ENCODE peak calls at places on chromosomes 2 and 18, in four cellular contexts. B, D, L and E are unnamed samples.

GRCh38 chr2:96891591-96892333 is 21.9 kb upstream of the SEMA4C start:
- DNase-seq in D (peak; percentile 66), L (peak; percentile 61), B (peak; percentile 78), E (no peak)

GRCh38 chr2:200618590-200619021 is 32.8 kb downstream of the AOX1 start:
- DNase-seq in B (no peak), L (peak; percentile 87), D (no peak), E (no peak)

GRCh38 chr18:42508683-42509347 is 553.8 kb downstream of the PIK3C3 start:
- DNase-seq in D (no peak), L (no peak), B (no peak), E (no peak)

GRCh38 chr18:35311506-35311905 is 21.5 kb upstream of the ZSCAN30 start:
- DNase-seq in L (peak; percentile 51), B (no peak), D (no peak), E (no peak)

GRCh38 chr18:58378411-58378820 is 250.5 kb downstream of the ALPK2 start:
- DNase-seq in B (no peak), L (no peak), D (no peak), E (no peak)

GRCh38 chr2:36680012-36680411 is 16.5 kb upstream of the VIT start:
- DNase-seq in L (no peak), D (no peak), B (no peak), E (no peak)

GRCh38 chr18:26649193-26649543 is 100.8 kb upstream of the KCTD1 start:
- DNase-seq in D (no peak), B (no peak), L (no peak), E (no peak)

GRCh38 chr18:62771494-62771893 is 56.2 kb downstream of the PHLPP1 start:
- DNase-seq in L (no peak), D (no peak), B (no peak), E (no peak)

GRCh38 chr18:58793361-58793760 is 71.3 kb upstream of the ZNF532 start:
- DNase-seq in B (no peak), L (peak; percentile 84), D (no peak), E (peak; percentile 54)

GRCh38 chr2:8692783-8693768 is 11.2 kb downstream of the ID2 start:
- DNase-seq in B (no peak), D (peak; percentile 54), L (no peak), E (no peak)

GRCh38 chr2:240519396-240520142 is 38.2 kb downstream of the ANKMY1 start:
- DNase-seq in L (peak; percentile 47), D (no peak), B (no peak), E (no peak)

GRCh38 chr2:126657636-126658315 is 1.8 kb downstream of the GYPC start:
- DNase-seq in D (peak; percentile 84), L (peak; percentile 99), B (peak; percentile 83), E (peak; percentile 87)

GRCh38 chr2:124810132-124810531 is 785.0 kb downstream of the CNTNAP5 start:
- DNase-seq in B (no peak), D (no peak), L (peak; percentile 23), E (no peak)

GRCh38 chr2:174553811-174554493 is 43.7 kb downstream of the WIPF1 start:
- DNase-seq in B (no peak), L (no peak), D (no peak), E (no peak)

GRCh38 chr2:218570850-218571249 is 2.2 kb downstream of the CNOT9 start:
- DNase-seq in B (no peak), L (peak; percentile 10), D (no peak), E (no peak)

GRCh38 chr2:136328396-136328795 is 210.4 kb upstream of the CXCR4 start:
- DNase-seq in L (no peak), B (no peak), D (no peak), E (no peak)

GRCh38 chr2:36379710-36380448 is 24.3 kb downstream of the CRIM1 start:
- DNase-seq in D (no peak), L (no peak), B (no peak), E (no peak)

GRCh38 chr2:18991177-18992168 is 366.9 kb downstream of the OSR1 start:
- DNase-seq in B (no peak), L (peak; percentile 91), D (peak; percentile 54), E (no peak)

GRCh38 chr2:231530099-231531085 is at the start of gene NMUR1:
- DNase-seq in B (peak; percentile 83), D (peak; percentile 79), L (peak; percentile 47), E (no peak)

GRCh38 chr2:232647261-232647660 is 13.9 kb downstream of the EFHD1 start:
- DNase-seq in D (no peak), L (no peak), B (no peak), E (no peak)

GRCh38 chr2:232652505-232652851 is 19.1 kb downstream of the EFHD1 start:
- DNase-seq in D (no peak), L (no peak), B (no peak), E (no peak)

GRCh38 chr2:232646726-232647125 is 13.3 kb downstream of the EFHD1 start:
- DNase-seq in B (no peak), D (no peak), L (no peak), E (no peak)

GRCh38 chr2:232645061-232645460 is 11.7 kb downstream of the EFHD1 start:
- DNase-seq in B (no peak), L (no peak), D (no peak), E (no peak)

DNA sequence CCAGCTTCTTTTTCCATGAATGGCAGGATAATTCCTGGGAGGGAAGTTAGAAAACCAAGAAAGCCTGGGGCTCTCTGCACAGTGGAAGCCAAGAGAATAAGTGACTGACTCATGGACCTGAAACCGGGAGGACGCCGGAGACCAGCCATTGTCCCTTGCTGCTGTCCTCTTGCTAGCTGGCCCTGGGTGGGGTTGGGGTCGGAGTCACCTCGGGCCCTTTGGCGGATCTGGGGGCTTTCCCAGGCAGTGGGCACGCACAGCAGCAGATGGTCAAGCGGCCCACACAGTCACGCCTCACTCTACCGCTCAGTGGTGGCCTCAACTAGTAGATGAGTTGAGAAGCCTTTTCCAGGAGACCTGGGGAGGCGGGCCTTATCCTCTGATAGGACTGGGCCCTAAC is 15.6 kb downstream of the EFHD1 start:
- DNase-seq in L (no peak), B (no peak), D (no peak), E (no peak)
- TF ChIP-seq CTCF in L (no peak), B (no peak), D (no peak), E (no peak)

DNA sequence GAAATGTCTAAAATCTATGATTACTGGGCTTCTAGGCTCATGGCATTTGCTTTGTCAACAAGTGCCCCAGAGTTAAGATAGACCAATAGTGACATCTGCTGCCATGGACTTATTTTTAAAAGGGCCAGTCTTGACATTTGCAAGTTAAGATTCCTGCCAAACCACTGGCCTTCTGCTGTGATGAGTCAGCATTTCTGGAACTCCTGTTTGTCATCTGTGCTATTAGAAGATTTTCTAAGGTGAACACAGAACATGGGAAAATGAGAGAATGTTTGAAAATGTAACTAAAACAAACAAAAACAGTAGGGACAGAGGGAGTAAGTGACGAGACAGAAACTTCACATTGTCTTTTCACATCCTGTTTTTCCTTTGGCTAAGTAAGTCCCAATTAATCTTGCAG is 93.7 kb upstream of the WDR75 start:
- DNase-seq in L (peak; percentile 97), D (no peak), B (no peak), E (peak; percentile 79)
- H3K4me3 ChIP-seq in L (no peak overlapping the region), D (no peak overlapping the region), B (no peak overlapping the region), E (no peak overlapping the region)

GRCh38 chr2:222304737-222305509 is 6.1 kb upstream of the PAX3 start:
- DNase-seq in B (no peak), D (no peak), L (no peak), E (no peak)

GRCh38 chr2:222303828-222304736 is 5.3 kb upstream of the PAX3 start:
- DNase-seq in B (no peak), D (no peak), L (no peak), E (no peak)

GRCh38 chr2:222302178-222303018 is 3.6 kb upstream of the PAX3 start:
- DNase-seq in L (no peak), B (no peak), D (no peak), E (no peak)

GRCh38 chr2:222301296-222301997 is 2.6 kb upstream of the PAX3 start:
- DNase-seq in D (no peak), B (no peak), L (no peak), E (no peak)

GRCh38 chr2:222303045-222303827 is 4.4 kb upstream of the PAX3 start:
- DNase-seq in D (no peak), B (no peak), L (no peak), E (no peak)
- H3K27me3 ChIP-seq in D (peaks cover 100% of the 10 kb centered on the region), B (peaks cover 99% of the 10 kb centered on the region), L (peaks cover 100% of the 10 kb centered on the region), E (peaks cover 100% of the 10 kb centered on the region)

GRCh38 chr2:3007135-3007534 is 370.5 kb downstream of the EIPR1 start:
- DNase-seq in D (no peak), L (no peak), B (no peak), E (no peak)
- TF ChIP-seq CTCF in D (no peak), L (no peak), B (no peak), E (no peak)

GRCh38 chr18:22710628-22711380 is 222.3 kb upstream of the RBBP8 start:
- DNase-seq in D (no peak), L (peak; percentile 71), B (peak; percentile 70), E (no peak)
- H3K4me3 ChIP-seq in D (peak overlapping the region; percentile 53), L (no peak overlapping the region), B (peak overlapping the region; percentile 43), E (peak overlapping the region; percentile 30)

DNA sequence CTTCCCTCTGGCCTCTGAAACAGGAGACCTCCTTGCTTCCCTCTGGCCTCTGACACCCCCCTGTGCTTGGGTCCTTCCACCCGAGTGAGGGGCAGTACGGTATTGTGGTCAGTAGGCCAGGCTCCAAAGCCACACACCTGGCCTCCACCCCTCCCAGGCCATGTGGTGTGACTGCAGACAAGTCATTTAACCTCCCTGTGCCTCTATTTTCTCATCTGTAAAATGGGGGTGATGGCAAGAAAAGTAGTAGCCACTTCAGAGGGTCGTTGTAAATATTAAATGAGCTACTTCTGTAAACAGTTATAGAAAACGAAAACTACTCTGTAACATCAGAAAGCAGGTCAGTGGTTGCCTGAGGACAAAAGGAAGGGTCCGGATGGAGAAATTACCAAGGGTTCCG is 74.2 kb downstream of the SMAD7 start:
- DNase-seq in B (peak; percentile 28), L (no peak), D (peak; percentile 17), E (no peak)
- H3K27me3 ChIP-seq in B (no peaks in the 10 kb centered on the region), L (no peaks in the 10 kb centered on the region), D (no peaks in the 10 kb centered on the region), E (no peaks in the 10 kb centered on the region)

GRCh38 chr18:44458777-44459176 is 221.9 kb upstream of the SETBP1 start:
- DNase-seq in D (no peak), L (peak; percentile 35), B (no peak), E (peak; percentile 59)
- TF ChIP-seq CTCF in D (no peak), L (no peak), B (no peak), E (peak; percentile 18)

GRCh38 chr2:73979021-73979420 is 5.7 kb upstream of the TET3 start:
- DNase-seq in B (no peak), D (no peak), L (no peak), E (no peak)
- H3K4me3 ChIP-seq in B (no peak overlapping the region), D (no peak overlapping the region), L (no peak overlapping the region), E (no peak overlapping the region)